ENCODE peak calls at places on chromosomes 13 and 19, in nine cellular contexts. O, C, T, N, L, B, X, E and Y are unnamed samples.

GRCh38 chr19:33405491-33406461 is 32.3 kb downstream of the CEBPG start:
- DNase-seq in T (no peak), N (no peak), C (no peak), X (no peak), B (no peak), E (no peak), O (peak; percentile 13), L (no peak), Y (no peak)

GRCh38 chr19:47106819-47107200 is 6.8 kb downstream of the ZC3H4 start:
- DNase-seq in C (no peak), O (no peak), T (no peak), E (no peak), N (no peak), X (no peak), L (peak; percentile 86), B (no peak), Y (no peak)

GRCh38 chr13:76049397-76049746 is 413.2 kb downstream of the LMO7 start:
- DNase-seq in N (no peak), T (no peak), B (no peak), L (no peak), X (no peak), O (no peak), E (no peak), C (no peak), Y (no peak)

GRCh38 chr13:37414667-37415066 is 183.9 kb downstream of the POSTN start:
- DNase-seq in E (no peak), N (no peak), T (no peak), B (no peak), X (no peak), L (no peak), O (no peak), C (no peak), Y (no peak)

GRCh38 chr19:2186071-2186846 is 22.5 kb downstream of the DOT1L start:
- DNase-seq in N (no peak), L (peak; percentile 98), B (no peak), E (peak; percentile 85), X (peak; percentile 85), C (no peak), T (no peak), O (peak; percentile 91), Y (no peak)

GRCh38 chr13:77300176-77301141 is 26.4 kb downstream of the MYCBP2 start:
- DNase-seq in N (no peak), O (no peak), T (no peak), B (no peak), C (no peak), E (no peak), X (peak; percentile 74), L (peak; percentile 85), Y (no peak)

GRCh38 chr19:12946092-12946845 is 607 bp downstream of the RAD23A start:
- DNase-seq in L (peak; percentile 96), N (no peak), O (peak; percentile 72), X (peak; percentile 83), C (peak; percentile 14), T (peak; percentile 30), B (peak; percentile 73), E (peak; percentile 68), Y (no peak)

GRCh38 chr13:40130871-40131636 is 475.6 kb downstream of the COG6 start:
- DNase-seq in B (peak; percentile 38), T (no peak), N (no peak), E (no peak), L (peak; percentile 61), C (no peak), O (no peak), X (peak; percentile 88), Y (no peak)

GRCh38 chr13:78589206-78589605 is 14.1 kb downstream of the POU4F1 start:
- DNase-seq in X (no peak), B (peak; percentile 14), T (no peak), N (no peak), O (no peak), E (peak; percentile 56), C (no peak), L (peak; percentile 49), Y (no peak)

GRCh38 chr13:26340812-26341211 is 86.9 kb downstream of the CDK8 start:
- DNase-seq in X (peak; percentile 8), N (no peak), L (peak; percentile 10), C (no peak), E (no peak), B (no peak), T (no peak), O (no peak), Y (no peak)

GRCh38 chr13:113096745-113097305 is 8.8 kb upstream of the F7 start:
- DNase-seq in B (no peak), T (no peak), C (no peak), N (no peak), X (no peak), O (no peak), L (no peak), E (no peak), Y (no peak)

GRCh38 chr19:18450934-18451836 is 13.3 kb upstream of the ISYNA1 start:
- DNase-seq in O (peak; percentile 90), N (peak; percentile 37), B (peak; percentile 56), E (peak; percentile 91), T (peak; percentile 78), X (peak; percentile 75), C (peak; percentile 54), L (peak; percentile 80), Y (no peak)

GRCh38 chr19:16661480-16662034 is 618 bp downstream of the TMEM38A start:
- DNase-seq in X (no peak), N (no peak), O (peak; percentile 40), T (peak; percentile 1), E (peak; percentile 73), C (no peak), L (peak; percentile 19), B (no peak), Y (no peak)

GRCh38 chr13:46721054-46721453 is 75.9 kb downstream of the ESD start:
- DNase-seq in O (peak; percentile 51), T (peak; percentile 31), L (peak; percentile 76), N (peak; percentile 37), E (no peak), X (peak; percentile 56), B (peak; percentile 19), C (no peak), Y (no peak)

GRCh38 chr19:18502633-18503294 is 19.1 kb downstream of the ELL start:
- DNase-seq in E (peak; percentile 56), N (no peak), L (no peak), T (no peak), O (no peak), X (no peak), B (no peak), C (no peak), Y (no peak)

GRCh38 chr19:51139299-51140018 is 2.6 kb upstream of the SIGLEC7 start:
- DNase-seq in N (no peak), O (no peak), C (no peak), T (no peak), L (no peak), X (no peak), B (no peak), E (no peak), Y (no peak)

GRCh38 chr13:76455960-76456359 is 430.2 kb downstream of the KCTD12 start:
- DNase-seq in X (peak; percentile 14), C (no peak), N (no peak), T (no peak), B (no peak), E (no peak), O (no peak), L (no peak), Y (no peak)

GRCh38 chr13:83819611-83820010 is 62.7 kb downstream of the SLITRK1 start:
- DNase-seq in L (peak; percentile 34), C (no peak), B (no peak), N (no peak), O (no peak), E (no peak), X (no peak), T (no peak), Y (no peak)

GRCh38 chr13:43529796-43530195 is 257.0 kb downstream of the ENOX1 start:
- DNase-seq in O (no peak), E (no peak), T (no peak), B (no peak), N (no peak), L (no peak), C (no peak), X (no peak), Y (no peak)

GRCh38 chr19:13881692-13882418 is 4.9 kb downstream of the NANOS3 start:
- DNase-seq in E (peak; percentile 44), N (no peak), T (no peak), C (no peak), O (no peak), X (no peak), B (no peak), L (peak; percentile 85), Y (no peak)

GRCh38 chr13:48486362-48486761 is 46.5 kb downstream of the RCBTB2 start:
- DNase-seq in N (no peak), C (no peak), X (no peak), B (no peak), T (no peak), L (no peak), O (no peak), E (no peak), Y (no peak)

GRCh38 chr13:101473458-101473857 is 21.0 kb downstream of the ITGBL1 start:
- DNase-seq in T (no peak), E (no peak), N (no peak), B (no peak), C (no peak), X (peak; percentile 84), O (no peak), L (peak; percentile 91), Y (no peak)

GRCh38 chr13:23928985-23929384 is 31.7 kb upstream of the C1QTNF9B start:
- DNase-seq in N (no peak), C (no peak), T (no peak), E (no peak), X (peak; percentile 79), L (peak; percentile 86), B (no peak), O (no peak), Y (no peak)

GRCh38 chr13:23159205-23159586 is 21.6 kb upstream of the SGCG start:
- DNase-seq in B (no peak), C (no peak), N (peak; percentile 25), X (peak; percentile 39), T (no peak), O (no peak), E (peak; percentile 33), L (peak; percentile 72), Y (no peak)

GRCh38 chr13:43244482-43244881 is 221.1 kb downstream of the DNAJC15 start:
- DNase-seq in N (no peak), B (no peak), C (no peak), X (no peak), E (no peak), T (no peak), O (no peak), L (no peak), Y (no peak)

GRCh38 chr13:46168341-46168740 is 13.6 kb downstream of the LCP1 start:
- DNase-seq in B (no peak), C (no peak), N (no peak), L (peak; percentile 38), T (peak; percentile 40), E (no peak), O (peak; percentile 67), X (peak; percentile 17), Y (no peak)

GRCh38 chr13:32432856-32433255 is 4.9 kb upstream of the N4BP2L1 start:
- DNase-seq in L (no peak), C (no peak), O (no peak), B (no peak), X (no peak), T (no peak), E (no peak), N (no peak), Y (no peak)

GRCh38 chr19:6519289-6519688 is 11.5 kb upstream of the TNFSF9 start:
- DNase-seq in O (no peak), C (no peak), E (no peak), L (peak; percentile 92), N (no peak), X (peak; percentile 36), T (no peak), B (peak; percentile 78), Y (no peak)

GRCh38 chr19:8363803-8364771 is at the start of gene ANGPTL4:
- DNase-seq in E (peak; percentile 78), N (peak; percentile 12), L (peak; percentile 81), C (peak; percentile 13), B (peak; percentile 76), T (no peak), O (peak; percentile 80), X (peak; percentile 74), Y (no peak)

GRCh38 chr19:5058456-5059190 is 89.7 kb downstream of the KDM4B start:
- DNase-seq in O (no peak), N (no peak), B (no peak), X (no peak), C (no peak), L (peak; percentile 87), E (no peak), T (no peak), Y (no peak)